ENCODE peak calls at places on chromosomes 5 and 9, in five cellular contexts. M is H1, Q is IMR-90, S is HepG2, Y is K562. N is an unnamed sample.

GRCh38 chr5:141758316-141758965 is 76.4 kb upstream of the ARAP3 start:
- DNase-seq in M (no peak), Q (no peak), S (no peak), Y (no peak), N (no peak)

GRCh38 chr9:126783958-126784357 is 20.9 kb upstream of the ZBTB43 start:
- DNase-seq in M (no peak), Q (no peak), S (no peak), Y (no peak), N (no peak)

GRCh38 chr5:104643320-104643719 is 1080.7 kb upstream of the NUDT12 start:
- DNase-seq in M (no peak), Q (no peak), S (no peak), Y (no peak), N (no peak)

GRCh38 chr5:139651863-139652787 is 4.0 kb downstream of the CXXC5 start:
- DNase-seq in M (no peak), Q (peak), S (no peak), Y (peak), N (peak)

GRCh38 chr5:41815663-41816062 is 54.6 kb downstream of the OXCT1 start:
- DNase-seq in M (no peak), Q (no peak), S (no peak), Y (no peak), N (no peak)

GRCh38 chr9:129455151-129455995 is 165.5 kb downstream of the C9orf50 start:
- DNase-seq in M (no peak), Q (no peak), S (no peak), Y (no peak), N (no peak)

GRCh38 chr5:150578781-150579461 is 61.5 kb upstream of the SYNPO start:
- DNase-seq in M (no peak), Q (no peak), S (no peak), Y (no peak), N (no peak)

GRCh38 chr9:7710686-7711085 is 88.9 kb downstream of the DMAC1 start:
- DNase-seq in M (no peak), Q (no peak), S (no peak), Y (no peak), N (no peak)

GRCh38 chr9:125878241-125878640 is 131.1 kb downstream of the PBX3 start:
- DNase-seq in M (peak), Q (no peak), S (no peak), Y (no peak), N (no peak)

GRCh38 chr9:89179535-89179919 is 909 bp upstream of the SHC3 start:
- DNase-seq in M (no peak), Q (peak), S (no peak), Y (no peak), N (peak)

GRCh38 chr5:42811591-42812392 is at the start of gene SELENOP:
- DNase-seq in M (peak), Q (no peak), S (peak), Y (no peak), N (no peak)

GRCh38 chr5:140673187-140673976 is at the start of gene DND1:
- DNase-seq in M (no peak), Q (no peak), S (no peak), Y (peak), N (no peak)

GRCh38 chr5:83924891-83925290 is 204.2 kb upstream of the HAPLN1 start:
- DNase-seq in M (no peak), Q (peak), S (no peak), Y (no peak), N (no peak)

GRCh38 chr5:126984632-126985031 is 45.7 kb downstream of the MARCHF3 start:
- DNase-seq in M (no peak), Q (peak), S (no peak), Y (no peak), N (no peak)

GRCh38 chr5:31707294-31707693 is 68.4 kb downstream of the PDZD2 start:
- DNase-seq in M (no peak), Q (no peak), S (no peak), Y (no peak), N (no peak)

GRCh38 chr5:151699071-151699901 is 12.6 kb upstream of the SPARC start:
- DNase-seq in M (no peak), Q (peak), S (peak), Y (no peak), N (peak)

GRCh38 chr5:106874531-106874930 is 796.2 kb downstream of the EFNA5 start:
- DNase-seq in M (no peak), Q (no peak), S (no peak), Y (no peak), N (no peak)

GRCh38 chr9:135085830-135086546 is 1.5 kb upstream of the OLFM1 start:
- DNase-seq in M (peak), Q (peak), S (peak), Y (peak), N (peak)

GRCh38 chr5:68456756-68457217 is 241.2 kb downstream of the PIK3R1 start:
- DNase-seq in M (no peak), Q (peak), S (peak), Y (peak), N (peak)

GRCh38 chr5:73151733-73152410 is 21.1 kb upstream of the TMEM174 start:
- DNase-seq in M (no peak), Q (peak), S (no peak), Y (no peak), N (no peak)

GRCh38 chr5:179819296-179820126 is 1.2 kb upstream of the SQSTM1 start:
- DNase-seq in M (no peak), Q (peak), S (peak), Y (peak), N (peak)

GRCh38 chr9:93013856-93014582 is 44.5 kb upstream of the SUSD3 start:
- DNase-seq in M (no peak), Q (no peak), S (no peak), Y (no peak), N (no peak)

GRCh38 chr5:97501965-97502305 is 318.9 kb upstream of the RIOK2 start:
- DNase-seq in M (no peak), Q (peak), S (no peak), Y (no peak), N (no peak)

GRCh38 chr9:76414656-76415055 is 20.4 kb upstream of the RFK start:
- DNase-seq in M (no peak), Q (peak), S (no peak), Y (no peak), N (no peak)

GRCh38 chr5:162699361-162699760 is 631.8 kb downstream of the GABRG2 start:
- DNase-seq in M (no peak), Q (no peak), S (no peak), Y (no peak), N (no peak)

GRCh38 chr5:142324377-142324870 is 397 bp downstream of the SPRY4 start:
- DNase-seq in M (no peak), Q (no peak), S (no peak), Y (peak), N (no peak)

GRCh38 chr9:97387936-97388684 is 23.8 kb upstream of the TDRD7 start:
- DNase-seq in M (no peak), Q (no peak), S (peak), Y (no peak), N (no peak)

GRCh38 chr5:13946111-13946510 is 1.6 kb upstream of the DNAH5 start:
- DNase-seq in M (no peak), Q (peak), S (no peak), Y (no peak), N (no peak)

GRCh38 chr5:69528015-69528414 is 32.0 kb upstream of the GTF2H2C start:
- DNase-seq in M (no peak), Q (no peak), S (no peak), Y (no peak), N (no peak)

GRCh38 chr9:36006541-36006940 is 30.2 kb upstream of the RECK start:
- DNase-seq in M (no peak), Q (no peak), S (peak), Y (no peak), N (no peak)
- TF ChIP-seq MAFK in M (no peak), Q (no peak), S (no peak), Y (no peak), N (no peak)

GRCh38 chr5:95961617-95962474 is at the start of gene ELL2:
- DNase-seq in M (peak), Q (peak), S (peak), Y (peak), N (peak)
- TF ChIP-seq POLR2A in M (peak), Q (peak), S (peak), Y (peak), N (peak)

DNA sequence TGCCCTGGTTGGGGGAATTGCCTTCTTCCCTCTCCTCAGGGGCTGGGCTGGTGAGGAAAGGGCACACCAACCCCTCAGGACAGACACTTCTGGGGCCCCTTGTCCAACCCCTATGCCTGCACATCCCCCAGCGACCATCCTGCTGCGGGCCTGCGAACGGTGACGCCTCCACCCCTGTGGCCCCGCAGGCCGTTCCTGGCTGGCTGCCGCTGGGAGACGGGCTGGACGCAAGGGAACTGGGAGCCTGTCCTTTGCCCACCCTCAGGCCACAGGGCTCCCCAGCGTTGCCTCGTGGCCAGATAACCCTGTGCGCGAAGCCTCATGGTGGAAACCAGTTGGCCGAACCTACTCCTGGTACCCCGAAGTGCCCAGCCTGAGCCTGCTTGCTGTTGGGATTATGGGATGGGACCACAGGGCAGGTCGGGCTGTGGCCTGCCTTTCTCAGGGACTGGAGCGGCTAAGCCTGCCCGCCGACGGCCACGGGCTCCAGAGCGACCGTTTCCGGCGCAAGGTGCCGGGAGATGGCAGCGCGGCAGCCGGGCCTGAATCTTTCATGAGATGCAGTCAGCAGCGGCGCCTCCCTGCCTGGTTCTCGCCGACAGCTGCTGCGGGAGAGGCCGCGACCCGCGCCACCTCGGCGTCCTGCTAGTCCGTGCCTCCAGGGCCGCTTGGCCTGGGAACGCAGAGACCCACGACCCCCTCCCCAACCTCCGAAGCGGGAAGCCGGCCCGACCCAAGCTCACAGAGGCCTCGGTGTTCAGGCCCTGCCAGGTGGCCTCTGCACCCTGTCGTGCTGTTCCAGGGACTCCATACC is 6.5 kb upstream of the PITX1 start:
- DNase-seq in M (no peak), Q (no peak), S (no peak), Y (no peak), N (no peak)
- TF ChIP-seq USF2 in M (no peak), Q (no peak), S (no peak), Y (no peak), N (no peak)

DNA sequence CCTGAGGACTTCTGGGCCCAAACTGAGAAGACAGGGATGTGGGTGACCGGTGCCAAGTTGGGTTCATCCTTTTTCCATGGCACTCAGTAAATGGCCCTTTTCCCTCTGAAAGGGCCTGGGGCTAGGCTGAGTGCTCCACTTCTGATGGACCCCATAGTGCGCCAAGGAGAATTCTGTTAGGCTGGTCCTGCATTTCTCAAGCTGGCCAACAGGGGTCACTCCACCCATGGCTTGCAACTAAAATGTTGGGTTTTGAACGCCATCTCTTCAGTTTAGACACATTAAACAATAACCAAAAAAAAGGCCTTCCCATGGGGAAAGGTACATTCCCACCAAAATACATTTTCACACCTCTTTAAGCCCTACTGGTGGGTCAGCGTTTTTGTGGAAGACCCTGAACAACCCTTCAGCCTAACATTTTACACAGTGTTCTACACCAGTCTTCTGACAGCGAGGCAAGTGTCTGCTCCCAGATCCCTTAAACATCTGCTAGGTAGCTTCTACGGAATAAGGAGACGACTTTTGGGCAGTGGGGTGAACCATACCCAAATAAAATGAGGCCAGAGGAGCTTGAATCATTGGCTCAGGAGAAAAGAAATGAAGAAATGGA is 27.3 kb downstream of the CNTFR start:
- DNase-seq in M (no peak), Q (no peak), S (no peak), Y (peak), N (peak)
- TF ChIP-seq MAFK in M (no peak), Q (no peak), S (no peak), Y (no peak), N (no peak)

GRCh38 chr9:69584746-69585145 is 87.4 kb downstream of the APBA1 start:
- DNase-seq in M (no peak), Q (no peak), S (no peak), Y (no peak), N (no peak)
- TF ChIP-seq POLR2A in M (no peak), Q (no peak), S (no peak), Y (no peak), N (no peak)

GRCh38 chr9:20623021-20623747 is 885 bp upstream of the MLLT3 start:
- DNase-seq in M (no peak), Q (peak), S (no peak), Y (no peak), N (no peak)

GRCh38 chr9:20620658-20621552 is 1.4 kb downstream of the MLLT3 start:
- DNase-seq in M (no peak), Q (peak), S (no peak), Y (no peak), N (peak)

GRCh38 chr9:20622330-20623020 is at the start of gene MLLT3:
- DNase-seq in M (peak), Q (peak), S (peak), Y (no peak), N (peak)

GRCh38 chr9:20623748-20624124 is 1.4 kb upstream of the MLLT3 start:
- DNase-seq in M (no peak), Q (peak), S (no peak), Y (no peak), N (no peak)

DNA sequence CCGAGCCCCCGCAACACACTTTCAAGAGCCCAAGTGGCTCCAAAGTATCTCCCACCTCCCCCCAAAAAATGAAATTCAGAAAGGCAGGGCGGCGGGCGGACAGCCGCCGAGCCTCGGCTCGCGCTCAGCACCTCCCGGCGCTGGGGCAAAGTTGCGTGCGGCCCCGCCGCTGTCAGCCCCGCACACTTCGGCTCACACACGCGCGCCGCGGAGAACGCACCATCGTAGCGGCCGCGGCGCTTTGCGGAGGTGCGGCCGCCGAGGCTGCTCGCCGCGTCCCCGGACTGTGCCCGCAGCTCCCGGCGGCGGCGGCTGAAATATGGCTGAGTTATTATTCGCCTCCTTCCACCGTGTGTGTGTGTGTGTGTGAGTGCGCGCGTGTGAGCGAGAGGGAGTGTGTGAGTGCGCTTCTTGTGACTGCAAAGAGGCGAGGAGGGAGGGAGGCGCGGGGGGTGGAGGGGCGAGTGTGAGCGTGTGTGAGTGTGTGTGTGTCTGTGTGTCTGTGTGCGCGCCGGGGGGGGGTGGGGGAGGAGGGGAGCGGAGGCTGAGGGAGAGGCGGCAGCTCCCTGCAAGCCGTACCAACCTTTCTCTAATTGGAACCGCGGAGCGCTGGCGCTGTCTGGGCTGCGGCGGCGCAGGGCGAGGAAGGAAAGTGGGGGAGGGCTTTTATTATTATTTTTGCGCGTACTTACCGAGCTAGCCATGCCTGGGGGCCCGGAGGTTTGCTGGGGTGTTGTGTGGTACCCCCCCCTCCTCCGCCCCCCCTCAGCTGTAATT is 558 bp downstream of the MLLT3 start:
- DNase-seq in M (no peak), Q (peak), S (peak), Y (no peak), N (peak)
- TF ChIP-seq USF2 in M (no peak), Q (no peak), S (no peak), Y (no peak), N (no peak)

GRCh38 chr9:136159851-136160250 is 41.2 kb upstream of the TMEM250 start:
- DNase-seq in M (no peak), Q (no peak), S (no peak), Y (no peak), N (no peak)
- TF ChIP-seq MAFK in M (no peak), Q (no peak), S (no peak), Y (no peak), N (no peak)

DNA sequence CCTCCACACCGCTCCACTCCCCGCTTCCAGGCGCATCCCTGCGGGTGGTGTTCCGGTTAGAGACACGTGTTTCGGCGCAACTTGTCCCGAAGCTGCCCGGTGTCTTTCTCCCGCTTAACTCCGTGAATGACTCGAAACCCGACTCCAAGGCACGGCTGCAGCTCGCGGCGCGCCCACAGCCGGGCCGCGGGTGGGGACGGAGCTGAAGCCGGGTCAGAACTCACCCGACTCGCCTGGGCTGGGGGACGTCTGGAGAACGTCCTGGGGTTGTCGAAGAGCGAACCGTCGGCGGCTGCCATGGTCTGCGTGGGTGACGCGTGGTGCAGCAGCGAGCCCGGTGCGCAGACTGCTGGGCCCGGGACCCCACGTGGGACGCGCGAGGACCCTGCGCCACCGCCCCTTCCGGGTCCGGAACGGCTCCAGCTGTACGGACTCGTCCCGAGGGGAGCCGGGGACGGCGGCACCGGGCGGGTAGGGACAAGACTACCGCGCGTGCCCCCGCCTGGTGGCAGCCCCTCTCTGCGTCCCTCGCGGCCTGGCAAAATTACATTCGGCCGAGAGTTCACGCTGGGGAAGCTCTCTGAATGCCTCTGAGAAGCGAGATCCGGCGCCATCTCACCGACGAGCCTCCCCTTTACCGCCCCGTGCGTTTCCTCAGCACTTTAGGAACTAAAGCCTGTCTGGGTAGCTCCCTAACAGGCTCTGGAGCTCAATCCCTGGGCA is at the start of gene DDX31:
- DNase-seq in M (no peak), Q (peak), S (peak), Y (peak), N (peak)
- TF ChIP-seq POLR2A in M (peak), Q (peak), S (peak), Y (peak), N (peak)

GRCh38 chr9:34049630-34050384 is 1.1 kb upstream of the UBAP2 start:
- DNase-seq in M (no peak), Q (no peak), S (no peak), Y (no peak), N (no peak)
- TF ChIP-seq USF2 in M (no peak), Q (no peak), S (no peak), Y (no peak), N (no peak)

N was measured in A549.